ENCODE peak calls at places on chromosome X, in five cellular contexts. S, F, L, W and A are unnamed samples.

GRCh38 chrX:68186552-68187262 is 246.6 kb downstream of the OPHN1 start:
- DNase-seq in S (no peak), F (no peak), L (no peak), W (peak; percentile 69), A (no peak)

GRCh38 chrX:47723689-47724088 is 64.7 kb upstream of the UXT start:
- DNase-seq in S (no peak), F (no peak), L (no peak), W (no peak), A (no peak)

GRCh38 chrX:100994352-100995281 is 25.1 kb downstream of the ARL13A start:
- DNase-seq in S (no peak), F (no peak), L (peak; percentile 48), W (peak; percentile 76), A (peak; percentile 32)

GRCh38 chrX:48835524-48836329 is at the start of gene PCSK1N:
- DNase-seq in S (no peak), F (no peak), L (peak; percentile 49), W (peak; percentile 57), A (no peak)

GRCh38 chrX:10833299-10834169 is 213.1 kb upstream of the MID1 start:
- DNase-seq in S (peak; percentile 76), F (no peak), L (no peak), W (peak; percentile 85), A (no peak)

GRCh38 chrX:69361286-69361926 is 142.7 kb upstream of the NALF2 start:
- DNase-seq in S (no peak), F (no peak), L (no peak), W (peak; percentile 1), A (no peak)

GRCh38 chrX:10636337-10636736 is 16.0 kb upstream of the MID1 start:
- DNase-seq in S (peak; percentile 25), F (no peak), L (peak; percentile 71), W (peak; percentile 80), A (peak; percentile 49)

GRCh38 chrX:150159537-150159936 is 203.6 kb upstream of the MAMLD1 start:
- DNase-seq in S (no peak), F (no peak), L (no peak), W (no peak), A (no peak)

GRCh38 chrX:100768679-100769338 is 36.9 kb upstream of the SYTL4 start:
- DNase-seq in S (peak; percentile 95), F (peak; percentile 87), L (peak; percentile 43), W (peak; percentile 87), A (peak; percentile 81)

GRCh38 chrX:39813631-39814246 is 284.0 kb downstream of the BCOR start:
- DNase-seq in S (peak; percentile 32), F (peak; percentile 47), L (no peak), W (peak; percentile 48), A (peak; percentile 20)

GRCh38 chrX:18769364-18769763 is 61.9 kb downstream of the PPEF1 start:
- DNase-seq in S (no peak), F (no peak), L (no peak), W (no peak), A (no peak)

GRCh38 chrX:148530464-148531077 is 30.2 kb downstream of the AFF2 start:
- DNase-seq in S (no peak), F (no peak), L (no peak), W (peak; percentile 21), A (peak; percentile 18)

GRCh38 chrX:10486373-10486772 is 134.0 kb downstream of the MID1 start:
- DNase-seq in S (no peak), F (no peak), L (no peak), W (peak; percentile 59), A (peak; percentile 56)

GRCh38 chrX:3351287-3351686 is 4.8 kb upstream of the MXRA5 start:
- DNase-seq in S (no peak), F (no peak), L (no peak), W (no peak), A (no peak)

GRCh38 chrX:85243155-85243554 is 424 bp downstream of the SATL1 start:
- DNase-seq in S (no peak), F (no peak), L (no peak), W (no peak), A (no peak)

GRCh38 chrX:101462892-101463291 is 22.4 kb upstream of the ARMCX4 start:
- DNase-seq in S (no peak), F (no peak), L (peak; percentile 19), W (peak; percentile 63), A (peak; percentile 24)

GRCh38 chrX:18974993-18975392 is 8.9 kb downstream of the PHKA2 start:
- DNase-seq in S (no peak), F (no peak), L (no peak), W (no peak), A (no peak)

DNA sequence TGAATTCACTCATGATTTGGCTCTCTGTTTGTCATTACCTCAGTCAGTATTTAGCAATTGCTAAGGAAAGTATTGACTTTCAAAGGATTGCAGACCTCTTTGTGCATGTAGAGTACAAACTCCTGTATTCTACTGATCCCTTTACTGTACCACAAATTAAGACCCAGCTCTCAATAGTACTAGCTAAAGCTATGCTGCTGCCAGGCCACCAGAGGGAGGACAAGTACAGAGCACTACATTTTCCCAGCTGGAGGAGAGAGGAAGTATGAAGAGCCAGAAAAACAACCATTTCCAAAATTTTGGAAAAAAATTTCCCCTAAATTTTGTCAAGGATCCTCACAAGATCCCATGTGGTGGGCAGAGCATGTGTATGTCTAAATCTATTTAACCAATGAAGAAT is 175.0 kb upstream of the MTMR8 start:
- DNase-seq in S (no peak), F (no peak), L (no peak), W (no peak), A (no peak)
- TF ChIP-seq CTCF in S (no peak), F (no peak), L (no peak), W (no peak), A (peak; percentile 28)

DNA sequence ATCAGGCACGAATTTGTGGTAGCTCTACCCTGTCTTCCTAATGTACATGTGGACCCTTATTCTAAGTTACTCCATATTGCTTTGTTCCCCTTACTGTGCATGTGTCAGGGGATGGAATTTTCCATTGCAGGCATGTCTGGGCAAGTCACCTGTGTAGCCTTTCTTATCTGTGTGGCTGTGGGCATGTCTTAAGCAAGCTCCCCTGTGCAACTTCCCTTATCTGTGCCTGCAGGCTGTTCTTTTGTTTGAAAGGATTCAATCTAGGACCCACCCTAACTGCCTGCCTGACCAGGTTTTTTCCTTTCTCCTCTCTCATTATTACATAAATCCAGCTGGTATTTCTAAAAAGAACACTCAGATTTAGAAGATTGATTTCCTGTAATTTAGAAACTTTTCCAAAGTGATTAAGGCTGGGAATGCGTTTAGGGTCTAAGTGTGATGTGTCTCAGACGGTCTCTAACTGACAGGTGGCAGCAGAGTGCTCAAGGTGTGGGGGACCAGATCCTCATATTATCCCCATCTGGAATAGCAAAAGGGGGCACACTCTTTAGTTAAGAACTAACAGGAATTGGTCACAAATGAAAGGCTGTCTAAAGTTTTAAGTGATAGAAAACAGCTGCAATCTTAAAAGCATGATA is 198.9 kb upstream of the PPP1R2C start:
- DNase-seq in S (peak; percentile 35), F (no peak), L (no peak), W (no peak), A (no peak)
- H3K27ac ChIP-seq in S (peak overlapping the region; percentile 18), F (no peak overlapping the region), L (no peak overlapping the region), W (no peak overlapping the region), A (no peak overlapping the region)

DNA sequence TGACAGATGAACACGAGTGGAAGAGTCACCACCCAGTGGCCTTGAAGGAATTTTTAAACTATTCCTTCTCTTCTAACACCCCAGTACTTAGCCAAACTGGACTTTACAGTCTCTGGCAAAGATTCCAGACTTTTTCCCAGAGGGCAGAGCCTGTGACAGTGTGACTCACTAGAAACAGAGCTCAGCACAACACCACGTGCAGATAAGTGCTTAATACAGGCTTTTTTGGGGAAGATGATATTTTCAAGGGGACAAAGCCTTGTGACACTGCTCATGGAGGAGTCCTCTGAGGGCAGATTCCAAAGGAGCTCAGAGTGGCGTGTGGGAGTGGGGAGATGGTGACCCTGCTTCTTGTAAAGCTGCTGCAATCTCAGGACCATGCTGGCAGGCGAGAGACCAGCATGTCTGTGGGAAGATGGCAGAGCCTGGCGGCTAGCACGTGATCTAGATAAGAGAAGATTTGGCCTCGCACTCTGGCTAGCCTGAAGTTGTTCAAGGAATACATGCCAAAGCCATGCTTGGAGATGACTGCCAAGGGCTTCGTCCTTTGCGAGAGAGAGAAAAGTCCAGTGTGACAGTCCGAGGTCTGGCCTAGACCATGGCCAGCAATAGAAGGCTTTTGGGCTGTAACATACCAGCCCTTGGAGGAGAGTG is 2.4 kb downstream of the RAB33A start:
- DNase-seq in S (no peak), F (no peak), L (no peak), W (peak; percentile 61), A (peak; percentile 50)
- H3K4me3 ChIP-seq in S (no peak overlapping the region), F (no peak overlapping the region), L (no peak overlapping the region), W (no peak overlapping the region), A (no peak overlapping the region)

GRCh38 chrX:133179500-133179899 is 38.7 kb downstream of the TFDP3 start:
- DNase-seq in S (no peak), F (no peak), L (no peak), W (no peak), A (no peak)
- TF ChIP-seq CTCF in S (no peak), F (no peak), L (no peak), W (no peak), A (no peak)

GRCh38 chrX:129744881-129745321 is 6.1 kb downstream of the XPNPEP2 start:
- DNase-seq in S (no peak), F (no peak), L (no peak), W (no peak), A (no peak)
- H3K27ac ChIP-seq in S (no peak overlapping the region), F (no peak overlapping the region), L (no peak overlapping the region), W (no peak overlapping the region), A (no peak overlapping the region)

GRCh38 chrX:152913915-152914314 is 16.0 kb downstream of the ZNF185 start:
- DNase-seq in S (no peak), F (no peak), L (no peak), W (no peak), A (no peak)

GRCh38 chrX:152912641-152913040 is 14.8 kb downstream of the ZNF185 start:
- DNase-seq in S (no peak), F (no peak), L (no peak), W (no peak), A (no peak)

GRCh38 chrX:152913354-152913753 is 15.5 kb downstream of the ZNF185 start:
- DNase-seq in S (no peak), F (no peak), L (no peak), W (no peak), A (no peak)

GRCh38 chrX:152915541-152916241 is 17.8 kb downstream of the ZNF185 start:
- DNase-seq in S (no peak), F (no peak), L (peak; percentile 51), W (peak; percentile 78), A (peak; percentile 65)

DNA sequence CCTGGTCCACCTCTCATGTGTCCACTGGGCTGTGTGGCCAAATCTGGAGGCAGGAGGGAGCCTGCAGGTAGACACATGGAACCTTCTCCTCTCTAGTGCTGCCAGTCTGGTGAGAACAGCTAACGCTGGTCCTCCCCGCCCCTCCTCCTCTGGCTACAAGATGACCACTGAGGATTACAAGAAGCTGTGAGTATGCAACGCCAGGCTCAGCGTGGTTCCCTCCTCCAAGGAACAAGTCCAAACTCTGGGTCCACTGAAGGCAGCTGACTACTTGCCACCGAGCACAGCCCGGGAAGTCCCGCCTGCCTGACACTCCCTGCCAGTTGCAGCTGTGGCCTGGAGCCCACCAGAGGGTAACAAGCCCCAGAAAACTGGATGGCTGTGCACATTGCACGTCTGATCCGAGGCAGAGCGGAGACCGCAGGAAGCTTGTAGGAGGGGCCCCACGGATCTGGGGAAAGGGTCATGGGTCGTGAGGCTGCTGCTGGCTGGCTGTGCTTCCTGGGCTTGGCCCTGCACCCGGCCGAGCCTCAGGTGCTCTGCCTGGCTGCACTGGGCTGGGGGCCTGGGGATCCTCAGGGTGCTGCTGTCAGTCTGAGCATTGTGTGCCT is 20.2 kb downstream of the ZNF185 start:
- DNase-seq in S (no peak), F (no peak), L (no peak), W (no peak), A (no peak)
- H3K4me3 ChIP-seq in S (no peak overlapping the region), F (no peak overlapping the region), L (no peak overlapping the region), W (no peak overlapping the region), A (no peak overlapping the region)